ENCODE peak calls at places on chromosomes 13 and 19, in six cellular contexts. W is fibroblast of mammary gland, D is fibroblast of pulmonary artery, J is astrocyte, Y is mucosa of descending colon, Q is body of pancreas. N is an unnamed sample.

GRCh38 chr13:51412431-51412830 is 40.4 kb downstream of the INTS6 start:
- DNase-seq in D (no peak), W (no peak), J (no peak), Q (no peak), Y (no peak), N (no peak)

GRCh38 chr19:49362926-49363264 is 679 bp upstream of the TEAD2 start:
- DNase-seq in J (peak), W (no peak), Q (peak), D (peak), Y (peak), N (peak)

GRCh38 chr13:112233256-112233655 is 142.9 kb upstream of the SPACA7 start:
- DNase-seq in D (no peak), J (no peak), Y (no peak), W (no peak), Q (no peak), N (no peak)

GRCh38 chr13:30766234-30766633 is 30.9 kb downstream of the ALOX5AP start:
- DNase-seq in J (no peak), W (no peak), Q (no peak), D (no peak), Y (no peak), N (no peak)

GRCh38 chr13:83333614-83334388 is 548.5 kb downstream of the SLITRK1 start:
- DNase-seq in J (peak), W (peak), Y (no peak), Q (no peak), D (no peak), N (peak)

GRCh38 chr13:60261432-60262351 is 98.0 kb upstream of the DIAPH3 start:
- DNase-seq in D (no peak), W (no peak), J (no peak), Y (no peak), Q (peak), N (no peak)

GRCh38 chr19:36093687-36094086 is 17.3 kb upstream of the OVOL3 start:
- DNase-seq in Y (no peak), Q (no peak), D (peak), W (no peak), J (no peak), N (no peak)

GRCh38 chr19:40139533-40140287 is 49.0 kb upstream of the ZNF780A start:
- DNase-seq in D (peak), J (peak), Q (no peak), W (peak), Y (no peak), N (peak)

GRCh38 chr19:13098291-13099072 is 4.2 kb downstream of the LYL1 start:
- DNase-seq in Y (peak), D (peak), J (no peak), W (peak), Q (no peak), N (peak)

GRCh38 chr19:13063461-13064091 is 39.1 kb downstream of the LYL1 start:
- DNase-seq in W (no peak), Y (no peak), D (no peak), Q (no peak), J (no peak), N (no peak)

GRCh38 chr13:79749985-79750551 is 269.1 kb downstream of the NDFIP2 start:
- DNase-seq in Y (no peak), D (peak), W (peak), Q (peak), J (peak), N (peak)

GRCh38 chr13:113084094-113084942 is 21.3 kb upstream of the F7 start:
- DNase-seq in J (no peak), W (no peak), Q (no peak), D (no peak), Y (no peak), N (no peak)

GRCh38 chr13:99970761-99971575 is 599 bp downstream of the ZIC5 start:
- DNase-seq in J (no peak), W (no peak), Y (no peak), D (no peak), Q (no peak), N (no peak)

GRCh38 chr19:12043752-12044422 is 8.4 kb upstream of the ZNF433 start:
- DNase-seq in J (no peak), Q (no peak), W (no peak), Y (no peak), D (no peak), N (no peak)

GRCh38 chr13:43744630-43745029 is 42.1 kb downstream of the ENOX1 start:
- DNase-seq in D (peak), Y (no peak), Q (no peak), W (peak), J (no peak), N (no peak)

GRCh38 chr13:75447493-75447892 is 34.5 kb downstream of the TBC1D4 start:
- DNase-seq in Y (no peak), D (no peak), W (no peak), Q (no peak), J (no peak), N (no peak)

GRCh38 chr19:39131255-39131755 is 5.7 kb downstream of the PAK4 start:
- DNase-seq in J (no peak), Y (no peak), W (peak), D (peak), Q (no peak), N (no peak)

GRCh38 chr19:39132344-39132969 is 6.9 kb downstream of the PAK4 start:
- DNase-seq in J (no peak), D (no peak), Y (no peak), Q (no peak), W (no peak), N (no peak)

GRCh38 chr19:39135701-39136100 is 10.1 kb downstream of the PAK4 start:
- DNase-seq in Q (no peak), W (no peak), Y (no peak), J (no peak), D (no peak), N (no peak)

GRCh38 chr19:39136225-39136940 is 10.8 kb downstream of the PAK4 start:
- DNase-seq in Y (peak), Q (no peak), W (no peak), J (no peak), D (no peak), N (no peak)

GRCh38 chr19:39133431-39134270 is 8.1 kb downstream of the PAK4 start:
- DNase-seq in J (no peak), Q (peak), Y (peak), W (no peak), D (no peak), N (no peak)
- H3K4me3 ChIP-seq in J (no peak), Q (no peak), Y (no peak), W (no peak), D (no peak), N (no peak)

DNA sequence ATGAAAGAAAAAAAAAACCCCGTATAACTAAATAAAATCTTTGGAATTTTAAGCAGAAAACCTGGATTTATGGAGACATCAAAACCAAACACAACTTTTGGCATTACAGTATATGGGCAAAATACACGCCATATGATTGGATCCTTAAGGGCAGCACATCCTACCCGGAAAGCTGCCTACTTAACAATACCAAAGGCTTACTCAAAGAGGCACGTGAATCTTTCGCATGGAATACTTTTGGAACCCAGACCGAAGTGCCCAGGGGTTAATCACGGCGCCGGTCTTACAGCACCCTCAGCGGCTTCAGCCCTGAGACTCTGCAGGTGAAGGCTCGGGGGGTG is 385 bp downstream of the CCDC169 start:
- DNase-seq in Y (no peak), Q (no peak), W (peak), D (peak), J (peak), N (peak)
- H3K4me3 ChIP-seq in Y (no peak), Q (peak), W (peak), D (peak), J (peak), N (peak)

GRCh38 chr19:8513687-8514504 is at the start of gene ZNF414:
- DNase-seq in W (peak), Q (peak), J (peak), Y (peak), D (peak), N (peak)
- H3K4me3 ChIP-seq in W (peak), Q (peak), J (peak), Y (peak), D (peak), N (peak)

DNA sequence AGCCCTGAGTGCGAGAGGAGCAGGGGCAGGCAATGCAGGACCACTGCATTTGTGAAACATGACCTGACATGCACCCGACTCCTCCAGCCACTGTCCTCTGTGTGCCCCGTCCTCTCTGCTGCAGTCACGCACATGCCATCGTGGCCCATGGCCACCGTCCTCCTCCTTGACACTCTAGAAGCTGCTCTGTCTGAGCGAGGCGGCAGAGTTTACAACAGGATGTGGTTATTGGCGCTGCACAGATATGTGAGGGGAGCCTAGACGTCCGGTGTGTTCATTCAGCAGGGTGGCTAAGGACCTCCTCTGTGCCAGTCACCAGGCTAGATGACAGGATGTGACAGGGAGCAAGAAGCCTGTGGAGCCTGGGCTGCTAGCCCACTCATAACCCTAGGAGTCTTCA is 277.8 kb downstream of the FOXO1 start:
- DNase-seq in W (no peak), Y (peak), J (peak), D (no peak), Q (no peak), N (peak)
- H3K4me3 ChIP-seq in W (no peak), Y (no peak), J (no peak), D (no peak), Q (no peak), N (no peak)

DNA sequence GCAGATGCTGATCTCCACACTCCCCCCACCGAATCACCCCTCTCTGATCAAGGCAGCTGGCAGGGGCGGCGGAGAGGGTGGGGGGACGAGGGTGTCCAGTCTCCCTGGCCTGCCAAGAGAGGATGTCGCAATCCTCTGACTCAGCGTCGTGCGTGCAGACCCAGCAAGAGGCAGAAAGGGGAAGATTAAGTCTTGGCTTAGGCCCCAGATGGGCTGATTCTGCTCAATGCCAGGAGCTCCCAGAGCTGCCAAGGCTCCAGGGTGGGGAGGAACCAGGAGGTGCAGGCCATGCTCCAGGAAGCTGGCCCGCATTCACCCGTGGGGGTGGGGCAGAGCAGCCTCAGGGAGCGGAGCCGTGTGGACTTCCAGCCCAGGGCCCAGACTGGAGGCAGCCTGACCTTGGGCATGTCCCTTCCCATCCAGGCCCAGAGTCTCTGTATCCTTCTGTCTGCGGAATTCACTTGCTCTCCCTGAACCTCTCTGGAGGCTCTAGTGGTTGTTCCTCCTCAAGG is 6.6 kb upstream of the BCL3 start:
- DNase-seq in Q (peak), J (peak), W (peak), Y (peak), D (peak), N (peak)
- H3K4me3 ChIP-seq in Q (no peak), J (no peak), W (no peak), Y (no peak), D (no peak), N (no peak)

GRCh38 chr19:20165971-20166592 is 932 bp upstream of the ZNF486 start:
- DNase-seq in W (no peak), J (no peak), D (no peak), Q (peak), Y (no peak), N (no peak)
- H3K4me3 ChIP-seq in W (no peak), J (no peak), D (no peak), Q (no peak), Y (no peak), N (no peak)

GRCh38 chr19:1775951-1776605 is 22.8 kb downstream of the ONECUT3 start:
- DNase-seq in Q (no peak), Y (no peak), W (no peak), D (no peak), J (no peak), N (no peak)
- H3K4me3 ChIP-seq in Q (no peak), Y (no peak), W (no peak), D (no peak), J (no peak), N (no peak)

N was measured in AG10803.